ENCODE peak calls at places on chromosomes 1 and 21, in six cellular contexts. V is left ventricle myocardium inferior, Z is LNCaP clone FGC, M is WTC11, D is nephron progenitor cell, H is GM10248. B is an unnamed sample.

GRCh38 chr1:229874150-229874549 is 192.9 kb upstream of the GALNT2 start:
- DNase-seq in V (no peak), Z (no peak), M (no peak), D (no peak), H (no peak), B (no peak)

GRCh38 chr1:71577451-71578131 is 496.8 kb upstream of the ZRANB2 start:
- DNase-seq in V (no peak), Z (no peak), M (no peak), D (no peak), H (no peak), B (no peak)

GRCh38 chr1:218715961-218716669 is 371.0 kb downstream of the TGFB2 start:
- DNase-seq in V (no peak), Z (no peak), M (no peak), D (no peak), H (no peak), B (no peak)

GRCh38 chr21:31490471-31490870 is 146.4 kb upstream of the TIAM1 start:
- DNase-seq in V (no peak), Z (no peak), M (no peak), D (no peak), H (no peak), B (no peak)

GRCh38 chr21:38136201-38136600 is 120.6 kb upstream of the KCNJ15 start:
- DNase-seq in V (no peak), Z (peak; percentile 91), M (no peak), D (no peak), H (no peak), B (no peak)

GRCh38 chr1:198669023-198669698 is 30.3 kb downstream of the PTPRC start:
- DNase-seq in V (no peak), Z (no peak), M (no peak), D (no peak), H (peak; percentile 29), B (peak; percentile 38)

GRCh38 chr1:155017021-155017945 is 14.7 kb downstream of the ZBTB7B start:
- DNase-seq in V (peak; percentile 90), Z (no peak), M (peak; percentile 93), D (peak; percentile 89), H (peak; percentile 88), B (peak; percentile 89)

GRCh38 chr1:40783001-40783905 is at the start of gene KCNQ4:
- DNase-seq in V (peak; percentile 60), Z (no peak), M (peak; percentile 68), D (peak; percentile 77), H (no peak), B (peak; percentile 63)

GRCh38 chr1:238108417-238108816 is 217.7 kb upstream of the ZP4 start:
- DNase-seq in V (no peak), Z (no peak), M (no peak), D (no peak), H (no peak), B (no peak)

GRCh38 chr1:24154215-24154614 is 11.3 kb upstream of the IL22RA1 start:
- DNase-seq in V (no peak), Z (no peak), M (no peak), D (no peak), H (no peak), B (no peak)

GRCh38 chr1:235883261-235883927 is 16.7 kb upstream of the LYST start:
- DNase-seq in V (peak; percentile 83), Z (peak; percentile 30), M (no peak), D (no peak), H (peak; percentile 48), B (no peak)

GRCh38 chr21:39220150-39220549 is 36.9 kb upstream of the PSMG1 start:
- DNase-seq in V (no peak), Z (no peak), M (no peak), D (no peak), H (no peak), B (no peak)

GRCh38 chr1:160776178-160776577 is 19.8 kb upstream of the LY9 start:
- DNase-seq in V (no peak), Z (no peak), M (no peak), D (no peak), H (no peak), B (no peak)

GRCh38 chr21:34553199-34553952 is 41.4 kb upstream of the KCNE1 start:
- DNase-seq in V (no peak), Z (no peak), M (no peak), D (no peak), H (no peak), B (no peak)

GRCh38 chr1:92486251-92487077 is at the start of gene GFI1:
- DNase-seq in V (peak; percentile 29), Z (no peak), M (peak; percentile 66), D (peak; percentile 68), H (peak; percentile 67), B (peak; percentile 70)

GRCh38 chr1:235532350-235532749 is 28.1 kb upstream of the B3GALNT2 start:
- DNase-seq in V (no peak), Z (no peak), M (no peak), D (no peak), H (no peak), B (no peak)

GRCh38 chr1:21963477-21964217 is 13.2 kb upstream of the CELA3B start:
- DNase-seq in V (peak; percentile 75), Z (no peak), M (peak; percentile 91), D (peak; percentile 89), H (peak; percentile 81), B (peak; percentile 74)

GRCh38 chr1:11929849-11930248 is 3.6 kb upstream of the KIAA2013 start:
- DNase-seq in V (peak; percentile 82), Z (peak; percentile 55), M (no peak), D (peak; percentile 37), H (peak; percentile 63), B (peak; percentile 67)

GRCh38 chr1:185360714-185361113 is 43.7 kb upstream of the IVNS1ABP start:
- DNase-seq in V (no peak), Z (no peak), M (no peak), D (no peak), H (no peak), B (no peak)

GRCh38 chr1:168766568-168766967 is 37.6 kb upstream of the DPT start:
- DNase-seq in V (no peak), Z (no peak), M (no peak), D (no peak), H (no peak), B (no peak)

GRCh38 chr1:186082235-186082937 is 292.7 kb downstream of the TPR start:
- DNase-seq in V (peak; percentile 61), Z (peak; percentile 64), M (no peak), D (peak; percentile 69), H (peak; percentile 11), B (no peak)

GRCh38 chr1:3323021-3323790 is 131.3 kb upstream of the ARHGEF16 start:
- DNase-seq in V (peak; percentile 64), Z (no peak), M (no peak), D (no peak), H (no peak), B (no peak)

GRCh38 chr1:223460566-223461189 is 67.5 kb downstream of the CCDC185 start:
- DNase-seq in V (no peak), Z (peak; percentile 7), M (no peak), D (no peak), H (no peak), B (no peak)

GRCh38 chr1:215601276-215601675 is 34.2 kb downstream of the KCTD3 start:
- DNase-seq in V (no peak), Z (no peak), M (no peak), D (no peak), H (no peak), B (no peak)

GRCh38 chr1:42231253-42231652 is 66.7 kb upstream of the GUCA2A start:
- DNase-seq in V (no peak), Z (no peak), M (no peak), D (no peak), H (no peak), B (no peak)

GRCh38 chr1:89908993-89909436 is 85.9 kb upstream of the ZNF326 start:
- DNase-seq in V (no peak), Z (no peak), M (no peak), D (no peak), H (no peak), B (peak; percentile 28)

GRCh38 chr1:213985181-213986019 is 2.4 kb upstream of the PROX1 start:
- DNase-seq in V (no peak), Z (no peak), M (peak; percentile 49), D (peak; percentile 68), H (no peak), B (no peak)

GRCh38 chr1:178282949-178283367 is 189.1 kb downstream of the RASAL2 start:
- DNase-seq in V (no peak), Z (no peak), M (no peak), D (no peak), H (no peak), B (peak; percentile 18)
- TF ChIP-seq CTCF in V (peak; percentile 65), Z (peak; percentile 62), M (no peak), D (no peak), H (no peak), B (peak; percentile 33)

GRCh38 chr1:91026777-91027176 is 4.9 kb upstream of the ZNF644 start:
- DNase-seq in V (no peak), Z (no peak), M (no peak), D (no peak), H (no peak), B (no peak)
- TF ChIP-seq CTCF in V (peak; percentile 37), Z (peak; percentile 25), M (no peak), D (no peak), H (peak; percentile 32), B (no peak)

DNA sequence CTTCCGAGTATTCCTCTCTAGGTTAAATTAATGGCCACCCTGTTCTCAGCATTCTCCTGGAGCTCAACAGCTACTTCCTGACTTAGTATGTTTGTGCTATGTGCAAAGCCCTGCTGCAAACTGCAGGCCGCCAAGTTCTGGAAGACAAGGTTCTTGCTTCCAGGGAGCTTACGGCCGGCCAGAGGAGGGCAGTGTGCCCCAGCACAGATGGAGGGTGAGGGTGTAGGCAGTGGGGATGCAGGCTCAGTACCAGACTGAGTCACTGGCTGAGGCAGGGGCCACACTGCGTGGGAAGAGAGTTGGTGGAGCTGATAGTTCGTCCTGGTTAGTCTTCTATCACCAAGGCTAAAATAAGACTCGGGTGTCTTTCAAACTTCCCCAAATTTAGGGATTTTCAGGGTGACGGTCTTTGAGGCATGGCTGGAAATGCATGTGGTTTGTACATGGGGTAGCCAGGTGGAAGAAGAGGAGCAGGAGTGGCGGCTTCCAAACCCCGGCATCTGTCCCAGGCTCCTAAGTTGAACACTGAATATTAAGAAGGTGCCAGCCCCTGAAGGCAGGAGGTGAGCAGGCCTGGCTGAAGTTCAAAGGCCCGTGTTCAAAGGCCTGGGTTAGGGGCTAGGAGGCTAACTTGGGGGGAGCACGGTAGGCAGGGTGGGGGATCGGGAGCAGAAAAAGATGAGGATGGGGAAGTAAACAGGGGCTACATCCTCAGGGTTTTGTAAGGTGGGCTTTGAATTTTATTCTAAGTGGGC is 42.9 kb downstream of the ELK4 start:
- DNase-seq in V (no peak), Z (no peak), M (peak; percentile 70), D (peak; percentile 29), H (peak; percentile 51), B (no peak)
- TF ChIP-seq CTCF in V (no peak), Z (peak; percentile 66), M (no peak), D (peak; percentile 18), H (peak; percentile 48), B (peak; percentile 68)

GRCh38 chr1:33818071-33818470 is 45.8 kb upstream of the HMGB4 start:
- DNase-seq in V (no peak), Z (no peak), M (no peak), D (no peak), H (no peak), B (no peak)
- TF ChIP-seq CTCF in V (no peak), Z (no peak), M (no peak), D (no peak), H (no peak), B (no peak)